ENCODE peak calls at places on chromosomes 7 and 10, in four cellular contexts. D is skeletal muscle cell, W is NCI-H1092 treated with DMSO at 0.1 percent for 48 hours, V is A172. U is an unnamed sample.
A peak's percentile ranks its signal among the peaks of the same experiment; 100 is the strongest.

GRCh38 chr10:32357056-32357735 is 10.2 kb upstream of the EPC1 start:
- DNase-seq in D (no peak), W (no peak), V (no peak), U (no peak)

GRCh38 chr10:109861051-109861450 is 62.3 kb downstream of the XPNPEP1 start:
- DNase-seq in D (no peak), W (no peak), V (no peak), U (no peak)

GRCh38 chr7:100444311-100445278 is 8.3 kb upstream of the PPP1R35 start:
- DNase-seq in D (peak; percentile 13), W (no peak), V (peak; percentile 80), U (peak; percentile 95)

GRCh38 chr10:6014241-6014761 is 37.0 kb upstream of the IL15RA start:
- DNase-seq in D (no peak), W (no peak), V (peak; percentile 50), U (peak; percentile 37)

GRCh38 chr10:58817499-58817898 is 304.8 kb downstream of the BICC1 start:
- DNase-seq in D (no peak), W (no peak), V (no peak), U (no peak)

GRCh38 chr7:32059289-32060045 is 10.7 kb downstream of the PDE1C start:
- DNase-seq in D (peak; percentile 68), W (peak; percentile 39), V (no peak), U (no peak)

GRCh38 chr10:99007457-99007856 is 228.2 kb downstream of the HPSE2 start:
- DNase-seq in D (no peak), W (no peak), V (no peak), U (no peak)

GRCh38 chr7:151876899-151877777 is at the start of gene PRKAG2:
- DNase-seq in D (no peak), W (peak; percentile 80), V (peak; percentile 5), U (no peak)

GRCh38 chr7:117088623-117089199 is 135.4 kb downstream of the ST7 start:
- DNase-seq in D (no peak), W (no peak), V (no peak), U (no peak)

GRCh38 chr7:88253640-88254039 is 33.8 kb upstream of the SRI start:
- DNase-seq in D (no peak), W (no peak), V (no peak), U (no peak)

GRCh38 chr7:73900286-73900685 is 39.3 kb downstream of the TMEM270 start:
- DNase-seq in D (no peak), W (no peak), V (no peak), U (no peak)

GRCh38 chr7:137908106-137908505 is 61.3 kb upstream of the DGKI start:
- DNase-seq in D (no peak), W (no peak), V (no peak), U (no peak)

GRCh38 chr7:28160551-28160991 is 20.0 kb downstream of the JAZF1 start:
- DNase-seq in D (no peak), W (no peak), V (peak; percentile 70), U (no peak)

GRCh38 chr7:155611808-155612447 is 32.5 kb upstream of the RBM33 start:
- DNase-seq in D (no peak), W (no peak), V (no peak), U (no peak)

GRCh38 chr10:11658801-11659368 is 47.4 kb upstream of the USP6NL start:
- DNase-seq in D (no peak), W (no peak), V (no peak), U (no peak)

GRCh38 chr10:91689731-91690168 is 56.9 kb upstream of the PPP1R3C start:
- DNase-seq in D (no peak), W (no peak), V (peak; percentile 64), U (peak; percentile 71)

GRCh38 chr10:132850896-132851295 is 64.9 kb upstream of the NKX6-2 start:
- DNase-seq in D (no peak), W (no peak), V (no peak), U (no peak)

GRCh38 chr7:88001744-88002530 is 67.9 kb downstream of the ADAM22 start:
- DNase-seq in D (no peak), W (no peak), V (no peak), U (no peak)

GRCh38 chr10:126521354-126521753 is 133.1 kb upstream of the ADAM12 start:
- DNase-seq in D (no peak), W (no peak), V (peak; percentile 30), U (peak; percentile 78)

GRCh38 chr7:102417105-102417504 is 16.3 kb upstream of the ORAI2 start:
- DNase-seq in D (no peak), W (no peak), V (no peak), U (no peak)

GRCh38 chr7:620052-620451 is 100.4 kb upstream of the PDGFA start:
- DNase-seq in D (no peak), W (no peak), V (peak; percentile 99), U (peak; percentile 83)

GRCh38 chr10:36494386-36494785 is 631.0 kb upstream of the ANKRD30A start:
- DNase-seq in D (peak; percentile 84), W (no peak), V (peak; percentile 95), U (peak; percentile 89)

GRCh38 chr7:33903770-33904679 is 1.3 kb upstream of the BMPER start:
- DNase-seq in D (no peak), W (peak; percentile 58), V (peak; percentile 35), U (no peak)

U was measured in HT1080.